ENCODE peak calls at places on chromosomes 12 and 14, in nine cellular contexts. D is nucleus accumbens; Y is COR-L47; T is upper lobe of right lung; C is stimulated activated effector memory CD8-positive, alpha-beta T cell treated with anti-CD3 and anti-CD28 coated beads, Interleukin-12 subunit alpha, Interleukin-12 subunit beta, amount 100 ng/mL, for 72 hours; L is CD4-positive, alpha-beta T cell; J is GM04504; Z is HT1080; W is NCI-H774. P is an unnamed sample.

GRCh38 chr12:89770391-89770790 is 61.8 kb upstream of the ATP2B1 start:
- DNase-seq in D (no peak), Y (no peak), T (no peak), C (no peak), L (no peak), J (no peak), Z (no peak), W (no peak), P (peak; percentile 76)

GRCh38 chr12:9073077-9073476 is 42.6 kb downstream of the A2M start:
- DNase-seq in D (no peak), Y (no peak), T (no peak), C (no peak), L (no peak), J (no peak), Z (no peak), W (no peak), P (no peak)

GRCh38 chr12:111570090-111570961 is 28.8 kb downstream of the ATXN2 start:
- DNase-seq in D (no peak), Y (no peak), T (no peak), C (no peak), L (no peak), J (peak; percentile 55), Z (peak; percentile 92), W (no peak), P (peak; percentile 80)

GRCh38 chr14:21626491-21627230 is 8.1 kb downstream of the OR10G2 start:
- DNase-seq in D (no peak), Y (no peak), T (no peak), C (no peak), L (no peak), J (no peak), Z (peak; percentile 65), W (no peak), P (no peak)

GRCh38 chr12:101165319-101165718 is 44.7 kb downstream of the SLC5A8 start:
- DNase-seq in D (no peak), Y (no peak), T (no peak), C (no peak), L (no peak), J (no peak), Z (no peak), W (no peak), P (no peak)

GRCh38 chr12:47244730-47245285 is 165.0 kb upstream of the AMIGO2 start:
- DNase-seq in D (no peak), Y (no peak), T (no peak), C (no peak), L (no peak), J (no peak), Z (no peak), W (no peak), P (no peak)

GRCh38 chr14:56057071-56057865 is 60.9 kb upstream of the PELI2 start:
- DNase-seq in D (no peak), Y (peak; percentile 82), T (no peak), C (no peak), L (no peak), J (no peak), Z (no peak), W (peak; percentile 68), P (no peak)

GRCh38 chr14:49966971-49967630 is 74.2 kb downstream of the ARF6 start:
- DNase-seq in D (no peak), Y (no peak), T (no peak), C (no peak), L (no peak), J (no peak), Z (no peak), W (no peak), P (peak; percentile 15)

GRCh38 chr12:124927325-124928094 is 13.1 kb upstream of the UBC start:
- DNase-seq in D (no peak), Y (no peak), T (peak; percentile 92), C (peak; percentile 99), L (peak; percentile 91), J (no peak), Z (peak; percentile 90), W (no peak), P (peak; percentile 81)

P was measured in RPMI7951.